ENCODE peak calls at places on chromosomes 6 and 20, in ten cellular contexts. R is left ventricle myocardium inferior, I is SJSA1, J is thoracic aorta, P is breast epithelium, D is gastrocnemius medialis, B is sigmoid colon, W is WERI-Rb-1, F is iPS DF 6.9, Z is adrenal gland. U is an unnamed sample.

GRCh38 chr6:113782641-113783040 is 74.5 kb upstream of the MARCKS start:
- DNase-seq in R (no peak), I (no peak), J (no peak), P (no peak), D (no peak), B (no peak), W (no peak), F (no peak), Z (no peak), U (no peak)

GRCh38 chr20:16459019-16459700 is 114.1 kb downstream of the KIF16B start:
- DNase-seq in R (no peak), I (no peak), J (peak; percentile 6), P (no peak), D (peak; percentile 63), B (peak; percentile 66), W (no peak), F (no peak), Z (peak; percentile 84), U (peak; percentile 56)

GRCh38 chr20:19737025-19737424 is 21.0 kb upstream of the RIN2 start:
- DNase-seq in R (no peak), I (no peak), J (no peak), P (no peak), D (no peak), B (no peak), W (no peak), F (no peak), Z (peak; percentile 34), U (no peak)

GRCh38 chr20:32929162-32929561 is 70.4 kb downstream of the EFCAB8 start:
- DNase-seq in R (no peak), I (no peak), J (no peak), P (no peak), D (no peak), B (no peak), W (no peak), F (no peak), Z (no peak), U (no peak)

GRCh38 chr6:100347901-100348550 is 116.7 kb downstream of the SIM1 start:
- DNase-seq in R (no peak), I (no peak), J (no peak), P (no peak), D (no peak), B (no peak), W (no peak), F (no peak), Z (no peak), U (no peak)

GRCh38 chr6:82783587-82784253 is 281.9 kb downstream of the UBE3D start:
- DNase-seq in R (no peak), I (no peak), J (no peak), P (no peak), D (no peak), B (no peak), W (peak; percentile 15), F (peak; percentile 20), Z (no peak), U (no peak)

GRCh38 chr6:47414517-47415167 is 62.9 kb upstream of the CD2AP start:
- DNase-seq in R (no peak), I (peak; percentile 46), J (no peak), P (no peak), D (no peak), B (no peak), W (no peak), F (no peak), Z (peak; percentile 22), U (no peak)

GRCh38 chr6:26486358-26486757 is 13.7 kb upstream of the BTN1A1 start:
- DNase-seq in R (no peak), I (no peak), J (no peak), P (no peak), D (no peak), B (no peak), W (no peak), F (no peak), Z (no peak), U (no peak)

GRCh38 chr20:29873946-29874345 is 1383.5 kb upstream of the DEFB115 start:
- DNase-seq in R (peak; percentile 45), I (peak; percentile 62), J (no peak), P (no peak), D (no peak), B (peak; percentile 81), W (peak; percentile 63), F (peak; percentile 22), Z (no peak), U (peak; percentile 32)

GRCh38 chr20:29876911-29877285 is 1380.6 kb upstream of the DEFB115 start:
- DNase-seq in R (no peak), I (peak; percentile 47), J (no peak), P (no peak), D (no peak), B (no peak), W (no peak), F (no peak), Z (no peak), U (no peak)

GRCh38 chr20:29878777-29879442 is 1378.6 kb upstream of the DEFB115 start:
- DNase-seq in R (no peak), I (peak; percentile 49), J (no peak), P (no peak), D (no peak), B (peak; percentile 67), W (no peak), F (no peak), Z (no peak), U (peak; percentile 55)

GRCh38 chr20:29874476-29875202 is 1382.8 kb upstream of the DEFB115 start:
- DNase-seq in R (no peak), I (peak; percentile 33), J (no peak), P (no peak), D (no peak), B (peak; percentile 63), W (no peak), F (no peak), Z (no peak), U (no peak)

DNA sequence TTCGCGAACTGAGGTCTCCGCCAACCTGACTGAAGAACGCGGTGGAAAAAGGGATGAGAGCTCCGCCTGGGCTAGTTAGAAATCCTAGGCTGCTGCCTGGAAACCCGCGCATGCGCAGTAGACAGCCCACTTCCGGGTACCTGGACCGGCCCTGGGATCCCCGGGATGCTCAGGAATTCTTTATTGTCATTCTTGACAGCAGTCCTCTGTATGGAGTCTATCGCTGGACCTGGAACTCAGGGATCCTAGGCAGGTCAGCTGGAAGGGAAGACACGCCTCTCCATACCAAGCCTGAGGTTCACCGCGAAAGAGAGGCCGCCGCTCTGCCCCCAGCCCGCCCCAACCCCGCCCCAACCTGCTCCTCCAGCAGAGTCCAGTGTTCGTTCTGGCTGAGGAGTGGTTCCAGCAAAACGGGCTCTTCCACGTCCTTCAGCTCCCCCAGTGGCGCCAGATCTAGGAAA is 1379.2 kb upstream of the DEFB115 start:
- DNase-seq in R (no peak), I (peak; percentile 59), J (no peak), P (no peak), D (no peak), B (peak; percentile 73), W (peak; percentile 95), F (no peak), Z (no peak), U (peak; percentile 55)
- H3K9me3 ChIP-seq in R (peaks cover 51% of the 10 kb centered on the region), I (no peaks in the 10 kb centered on the region), J (peaks cover 12% of the 10 kb centered on the region), P (peaks cover 32% of the 10 kb centered on the region), D (no peaks in the 10 kb centered on the region), B (no peaks in the 10 kb centered on the region), W (peaks cover 3% of the 10 kb centered on the region), F (peaks cover 15% of the 10 kb centered on the region), Z (no peaks in the 10 kb centered on the region), U (no peaks in the 10 kb centered on the region)

GRCh38 chr20:31568041-31568731 is 36.9 kb upstream of the ID1 start:
- DNase-seq in R (no peak), I (no peak), J (no peak), P (no peak), D (no peak), B (no peak), W (no peak), F (no peak), Z (no peak), U (no peak)

GRCh38 chr20:31569163-31570020 is 35.7 kb upstream of the ID1 start:
- DNase-seq in R (peak; percentile 57), I (peak; percentile 78), J (no peak), P (no peak), D (peak; percentile 55), B (peak; percentile 70), W (peak; percentile 83), F (no peak), Z (peak; percentile 62), U (peak; percentile 72)

GRCh38 chr20:31570021-31570463 is 35.0 kb upstream of the ID1 start:
- DNase-seq in R (no peak), I (no peak), J (no peak), P (no peak), D (no peak), B (peak; percentile 65), W (no peak), F (no peak), Z (no peak), U (no peak)

GRCh38 chr20:31567380-31567720 is 37.7 kb upstream of the ID1 start:
- DNase-seq in R (no peak), I (no peak), J (no peak), P (no peak), D (no peak), B (no peak), W (no peak), F (no peak), Z (no peak), U (no peak)

DNA sequence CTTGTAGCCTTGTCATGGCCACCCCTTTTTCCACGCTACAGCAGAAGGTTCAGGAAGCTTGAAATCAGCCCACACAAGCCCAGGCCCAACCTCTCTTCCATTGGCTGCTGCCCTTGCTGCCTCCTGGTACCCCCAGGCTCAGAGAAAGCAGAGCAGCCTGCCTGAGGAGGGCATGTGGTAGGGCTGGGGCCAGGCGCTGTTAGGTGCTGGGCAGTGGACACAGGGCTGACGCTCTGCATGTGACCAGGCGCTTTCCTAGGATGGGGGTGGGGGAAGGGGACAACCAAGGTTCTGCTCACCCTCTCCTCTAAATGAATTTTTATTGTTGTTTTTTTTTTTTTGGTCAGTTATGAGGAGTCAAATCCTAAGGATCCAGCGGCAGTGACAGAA is 36.3 kb upstream of the ID1 start:
- DNase-seq in R (no peak), I (no peak), J (no peak), P (no peak), D (no peak), B (no peak), W (no peak), F (no peak), Z (no peak), U (no peak)
- H3K27ac ChIP-seq in R (peak overlapping the region; percentile 96), I (no peak overlapping the region), J (peak overlapping the region; percentile 96), P (peak overlapping the region; percentile 93), D (peak overlapping the region; percentile 93), B (peak overlapping the region; percentile 90), W (peak overlapping the region; percentile 75), F (no peak overlapping the region), Z (peak overlapping the region; percentile 93), U (peak overlapping the region; percentile 91)

GRCh38 chr6:53300656-53301551 is 47.8 kb downstream of the ELOVL5 start:
- DNase-seq in R (peak; percentile 24), I (no peak), J (no peak), P (no peak), D (no peak), B (no peak), W (peak; percentile 15), F (no peak), Z (peak; percentile 90), U (no peak)

GRCh38 chr6:53299331-53299835 is 49.4 kb downstream of the ELOVL5 start:
- DNase-seq in R (no peak), I (no peak), J (no peak), P (no peak), D (no peak), B (no peak), W (no peak), F (no peak), Z (no peak), U (no peak)

GRCh38 chr6:53302678-53303360 is 45.9 kb downstream of the ELOVL5 start:
- DNase-seq in R (no peak), I (peak; percentile 59), J (no peak), P (no peak), D (no peak), B (no peak), W (no peak), F (no peak), Z (no peak), U (no peak)

GRCh38 chr6:53306819-53307347 is 41.9 kb downstream of the ELOVL5 start:
- DNase-seq in R (no peak), I (no peak), J (no peak), P (no peak), D (no peak), B (no peak), W (no peak), F (no peak), Z (peak; percentile 36), U (no peak)

DNA sequence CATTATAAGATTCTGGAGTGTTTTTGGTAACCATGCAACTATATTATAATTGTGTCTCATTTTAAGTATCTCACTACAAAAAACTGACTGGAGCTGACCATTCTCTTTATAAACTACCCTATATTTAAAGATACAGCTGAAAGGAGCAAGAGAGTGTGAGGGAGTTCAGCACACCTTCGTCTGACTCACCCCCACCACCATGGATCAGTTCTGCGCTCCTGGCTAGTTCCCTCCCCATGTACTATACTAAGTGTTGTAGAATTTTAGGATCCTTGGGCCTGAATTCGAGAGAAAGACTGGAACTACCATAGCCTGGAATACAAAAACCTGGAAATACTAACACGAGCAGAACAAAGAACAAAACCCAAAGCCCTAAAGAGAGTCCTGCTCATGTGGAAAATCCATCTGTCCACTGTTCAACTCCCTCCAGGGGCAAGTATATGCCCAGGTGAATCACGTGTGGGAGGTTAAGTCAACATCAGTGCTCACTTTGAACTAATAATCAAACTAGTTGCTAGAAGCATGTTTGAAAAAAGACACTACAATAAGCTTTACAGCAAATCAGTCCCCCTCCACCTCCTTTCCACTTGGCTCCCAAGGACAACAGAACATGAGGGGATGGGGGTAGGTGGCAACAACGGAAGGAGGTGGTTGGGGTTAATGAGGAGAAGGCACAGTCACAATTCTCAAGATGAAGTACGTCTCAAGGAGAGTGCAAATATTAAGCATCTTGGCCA is 46.8 kb downstream of the ELOVL5 start:
- DNase-seq in R (no peak), I (no peak), J (no peak), P (no peak), D (no peak), B (no peak), W (no peak), F (no peak), Z (no peak), U (no peak)
- H3K4me3 ChIP-seq in R (peak overlapping the region; percentile 39), I (no peak overlapping the region), J (no peak overlapping the region), P (no peak overlapping the region), D (no peak overlapping the region), B (no peak overlapping the region), W (no peak overlapping the region), F (no peak overlapping the region), Z (no peak overlapping the region), U (no peak overlapping the region)

DNA sequence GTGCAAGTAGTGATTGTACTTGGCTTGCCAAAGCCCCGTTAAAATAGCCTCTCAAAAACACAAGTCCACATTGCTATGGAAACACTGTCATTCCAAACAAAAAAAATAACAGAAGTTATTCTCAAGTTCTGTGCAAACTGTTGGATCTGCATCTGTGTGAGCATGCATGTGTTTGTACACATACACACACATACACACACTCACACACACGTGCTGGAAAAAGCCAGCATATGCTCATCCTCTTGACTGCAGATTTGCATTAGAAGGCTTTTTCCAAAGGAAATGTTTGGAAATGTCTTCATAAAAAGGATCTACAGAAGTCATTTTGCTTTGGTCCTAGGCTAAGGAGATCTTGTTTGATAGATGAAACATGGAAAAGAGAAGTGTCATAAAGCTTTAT is 13.4 kb upstream of the CBLN4 start:
- DNase-seq in R (no peak), I (no peak), J (no peak), P (no peak), D (no peak), B (no peak), W (no peak), F (no peak), Z (no peak), U (no peak)
- H3K9me3 ChIP-seq in R (no peaks in the 10 kb centered on the region), I (peaks cover 11% of the 10 kb centered on the region), J (no peaks in the 10 kb centered on the region), P (no peaks in the 10 kb centered on the region), D (no peaks in the 10 kb centered on the region), B (no peaks in the 10 kb centered on the region), W (no peaks in the 10 kb centered on the region), F (peaks cover 6% of the 10 kb centered on the region), Z (no peaks in the 10 kb centered on the region), U (no peaks in the 10 kb centered on the region)

U was measured in psoas muscle.